ENCODE peak calls at places on chromosomes 3 and 15, in eight cellular contexts. K is activated T-cell treated with anti-CD3 and anti-CD28 coated beads, Interleukin-2, amount 50 U/mL, for 1 hour; F is AG20443; O is KBM-7; U is fibroblast of the conjunctiva; B is AG04450; J is EH; G is H9. Y is an unnamed sample.
A peak's percentile ranks its signal among the peaks of the same experiment; 100 is the strongest.

GRCh38 chr15:98727115-98728040 is 79.0 kb downstream of the IGF1R start:
- DNase-seq in K (no peak), F (peak; percentile 98), O (no peak), U (peak; percentile 73), B (peak; percentile 79), J (peak; percentile 97), G (peak; percentile 88), Y (peak; percentile 97)

GRCh38 chr3:196868297-196868661 is 559 bp downstream of the SENP5 start:
- DNase-seq in K (no peak), F (peak; percentile 45), O (peak; percentile 54), U (no peak), B (no peak), J (peak; percentile 50), G (peak; percentile 32), Y (peak; percentile 49)

GRCh38 chr3:28612232-28612631 is 263.6 kb upstream of the AZI2 start:
- DNase-seq in K (no peak), F (no peak), O (no peak), U (no peak), B (no peak), J (no peak), G (no peak), Y (no peak)

GRCh38 chr15:41501191-41501917 is 7.7 kb downstream of the ITPKA start:
- DNase-seq in K (peak; percentile 58), F (peak; percentile 61), O (no peak), U (no peak), B (no peak), J (no peak), G (no peak), Y (peak; percentile 54)

GRCh38 chr15:45314960-45315359 is 62.9 kb downstream of the SLC28A2 start:
- DNase-seq in K (no peak), F (peak; percentile 23), O (peak; percentile 61), U (no peak), B (no peak), J (peak; percentile 10), G (peak; percentile 73), Y (peak; percentile 70)

GRCh38 chr15:70424937-70425411 is 327.3 kb upstream of the TLE3 start:
- DNase-seq in K (no peak), F (no peak), O (peak; percentile 89), U (no peak), B (no peak), J (no peak), G (no peak), Y (no peak)

GRCh38 chr3:134600166-134600670 is 50.6 kb downstream of the KY start:
- DNase-seq in K (no peak), F (no peak), O (peak; percentile 28), U (no peak), B (no peak), J (peak; percentile 47), G (no peak), Y (no peak)

GRCh38 chr15:49093252-49094105 is 47.2 kb upstream of the SECISBP2L start:
- DNase-seq in K (no peak), F (no peak), O (no peak), U (no peak), B (no peak), J (no peak), G (no peak), Y (no peak)

GRCh38 chr3:71581451-71581980 is 2.0 kb downstream of the FOXP1 start:
- DNase-seq in K (peak; percentile 56), F (peak; percentile 55), O (peak; percentile 54), U (no peak), B (no peak), J (peak; percentile 63), G (peak; percentile 46), Y (peak; percentile 53)

GRCh38 chr3:128709038-128709437 is 16.9 kb upstream of the RAB7A start:
- DNase-seq in K (no peak), F (no peak), O (no peak), U (no peak), B (no peak), J (no peak), G (no peak), Y (no peak)

GRCh38 chr3:184352897-184353545 is 8.4 kb downstream of the CLCN2 start:
- DNase-seq in K (no peak), F (no peak), O (no peak), U (no peak), B (no peak), J (no peak), G (no peak), Y (no peak)

GRCh38 chr3:62793961-62794360 is 81.3 kb downstream of the CADPS start:
- DNase-seq in K (no peak), F (no peak), O (no peak), U (no peak), B (no peak), J (no peak), G (no peak), Y (no peak)

GRCh38 chr15:41951571-41951970 is 20.8 kb downstream of the EHD4 start:
- DNase-seq in K (no peak), F (no peak), O (no peak), U (no peak), B (no peak), J (no peak), G (no peak), Y (no peak)

GRCh38 chr3:62142696-62143095 is 230.7 kb downstream of the FEZF2 start:
- DNase-seq in K (no peak), F (no peak), O (no peak), U (no peak), B (no peak), J (no peak), G (no peak), Y (peak; percentile 27)

GRCh38 chr3:74916696-74917095 is 302.2 kb upstream of the CNTN3 start:
- DNase-seq in K (no peak), F (no peak), O (no peak), U (no peak), B (no peak), J (no peak), G (no peak), Y (no peak)

GRCh38 chr3:48507256-48508061 is 3.5 kb upstream of the SHISA5 start:
- DNase-seq in K (peak; percentile 78), F (peak; percentile 69), O (peak; percentile 77), U (no peak), B (no peak), J (peak; percentile 72), G (peak; percentile 95), Y (peak; percentile 98)

GRCh38 chr15:38862104-38862503 is 297.5 kb upstream of the RASGRP1 start:
- DNase-seq in K (no peak), F (no peak), O (no peak), U (no peak), B (no peak), J (peak; percentile 49), G (no peak), Y (no peak)

GRCh38 chr15:34802803-34803395 is 7.5 kb upstream of the ACTC1 start:
- DNase-seq in K (no peak), F (no peak), O (no peak), U (no peak), B (no peak), J (no peak), G (no peak), Y (no peak)

GRCh38 chr3:190325923-190326322 is 3.7 kb upstream of the CLDN1 start:
- DNase-seq in K (no peak), F (no peak), O (no peak), U (no peak), B (no peak), J (peak; percentile 62), G (no peak), Y (no peak)

GRCh38 chr15:75036269-75036668 is 12.9 kb downstream of the PPCDC start:
- DNase-seq in K (no peak), F (peak; percentile 17), O (no peak), U (no peak), B (no peak), J (peak; percentile 49), G (peak; percentile 91), Y (peak; percentile 89)

GRCh38 chr15:71791975-71792374 is 18.4 kb upstream of the NR2E3 start:
- DNase-seq in K (no peak), F (no peak), O (no peak), U (no peak), B (no peak), J (no peak), G (no peak), Y (no peak)

GRCh38 chr3:195268608-195269309 is 2.2 kb downstream of the XXYLT1 start:
- DNase-seq in K (no peak), F (no peak), O (no peak), U (no peak), B (no peak), J (no peak), G (no peak), Y (no peak)

GRCh38 chr3:188326111-188326510 is 172.2 kb downstream of the LPP start:
- DNase-seq in K (no peak), F (no peak), O (no peak), U (no peak), B (no peak), J (peak; percentile 27), G (no peak), Y (no peak)

Y was measured in ELF-1.